ENCODE peak calls at places on chromosome 3, in four cellular contexts. X is trophoblast cell, L is WERI-Rb-1, K is neural progenitor cell. M is an unnamed sample. For H3K27me3, the result is how much of the 10 kb centered on the place peaks cover.

GRCh38 chr3:31196881-31197364 is 302.5 kb upstream of the GADL1 start:
- DNase-seq in X (peak), L (no peak), K (no peak), M (peak)

GRCh38 chr3:62892045-62892444 is 16.8 kb upstream of the CADPS start:
- DNase-seq in X (no peak), L (no peak), K (no peak), M (no peak)

GRCh38 chr3:150545419-150546225 is 674 bp downstream of the SERP1 start:
- DNase-seq in K (peak), X (peak), L (no peak), M (peak)

GRCh38 chr3:79074558-79074957 is 693.2 kb downstream of the ROBO1 start:
- DNase-seq in L (no peak), K (no peak), X (no peak), M (no peak)

GRCh38 chr3:163468531-163469335 is 1609.6 kb downstream of the SI start:
- DNase-seq in L (no peak), K (no peak), X (no peak), M (no peak)

GRCh38 chr3:9703736-9704342 is at the start of gene CPNE9:
- DNase-seq in X (peak), K (peak), L (peak), M (peak)

GRCh38 chr3:194587438-194587931 is 45.7 kb downstream of the TMEM44 start:
- DNase-seq in L (no peak), K (no peak), X (peak), M (no peak)

GRCh38 chr3:127336086-127336485 is 48.2 kb upstream of the PRR20G start:
- DNase-seq in L (no peak), K (no peak), X (no peak), M (no peak)

GRCh38 chr3:188133646-188134045 is 20.3 kb upstream of the LPP start:
- DNase-seq in K (no peak), X (no peak), L (no peak), M (no peak)

GRCh38 chr3:36648241-36649034 is 115.9 kb downstream of the DCLK3 start:
- DNase-seq in K (no peak), L (no peak), X (peak), M (no peak)

GRCh38 chr3:150922611-150923010 is 17.4 kb upstream of the MINDY4B start:
- DNase-seq in K (peak), X (peak), L (no peak), M (peak)

GRCh38 chr3:155442066-155442465 is 148.6 kb upstream of the STRIT1 start:
- DNase-seq in K (no peak), L (no peak), X (no peak), M (no peak)

GRCh38 chr3:193681631-193682030 is 88.6 kb downstream of the OPA1 start:
- DNase-seq in K (no peak), L (no peak), X (no peak), M (no peak)

GRCh38 chr3:184428561-184429175 is 48.8 kb downstream of the CHRD start:
- DNase-seq in K (no peak), X (peak), L (no peak), M (no peak)

GRCh38 chr3:23203651-23204111 is 554 bp downstream of the UBE2E2 start:
- DNase-seq in L (peak), X (peak), K (peak), M (peak)

GRCh38 chr3:185763347-185764010 is 61.4 kb downstream of the IGF2BP2 start:
- DNase-seq in X (peak), K (no peak), L (no peak), M (no peak)

GRCh38 chr3:124467980-124468902 is 262.0 kb upstream of the UMPS start:
- DNase-seq in X (peak), L (peak), K (peak), M (peak)

GRCh38 chr3:126530171-126531050 is 6.5 kb downstream of the CHST13 start:
- DNase-seq in L (no peak), K (no peak), X (no peak), M (peak)

GRCh38 chr3:194296448-194296831 is 54.7 kb downstream of the CPN2 start:
- DNase-seq in X (peak), K (peak), L (no peak), M (peak)

GRCh38 chr3:54999801-55000200 is 71.9 kb upstream of the LRTM1 start:
- DNase-seq in X (peak), K (no peak), L (peak), M (no peak)

GRCh38 chr3:50139718-50140423 is 15.3 kb upstream of the SEMA3F start:
- DNase-seq in X (no peak), L (no peak), K (no peak), M (no peak)

GRCh38 chr3:120625199-120625598 is 29.1 kb downstream of the NDUFB4 start:
- DNase-seq in L (no peak), X (no peak), K (no peak), M (no peak)

GRCh38 chr3:96012941-96013340 is 801.5 kb upstream of the EPHA6 start:
- DNase-seq in L (no peak), K (no peak), X (no peak), M (no peak)

GRCh38 chr3:46690798-46691197 is 2.7 kb downstream of the ALS2CL start:
- DNase-seq in L (no peak), X (peak), K (no peak), M (no peak)

GRCh38 chr3:127275287-127275781 is 12.5 kb downstream of the PRR20G start:
- DNase-seq in X (peak), K (no peak), L (no peak), M (no peak)

GRCh38 chr3:167872941-167873340 is 137.4 kb downstream of the SERPINI1 start:
- DNase-seq in L (no peak), K (no peak), X (no peak), M (no peak)

GRCh38 chr3:120077726-120078125 is 16.5 kb downstream of the GSK3B start:
- DNase-seq in K (no peak), X (no peak), L (no peak), M (no peak)

GRCh38 chr3:83477563-83477962 is 1481.2 kb upstream of the CADM2 start:
- DNase-seq in L (no peak), K (no peak), X (no peak), M (no peak)

DNA sequence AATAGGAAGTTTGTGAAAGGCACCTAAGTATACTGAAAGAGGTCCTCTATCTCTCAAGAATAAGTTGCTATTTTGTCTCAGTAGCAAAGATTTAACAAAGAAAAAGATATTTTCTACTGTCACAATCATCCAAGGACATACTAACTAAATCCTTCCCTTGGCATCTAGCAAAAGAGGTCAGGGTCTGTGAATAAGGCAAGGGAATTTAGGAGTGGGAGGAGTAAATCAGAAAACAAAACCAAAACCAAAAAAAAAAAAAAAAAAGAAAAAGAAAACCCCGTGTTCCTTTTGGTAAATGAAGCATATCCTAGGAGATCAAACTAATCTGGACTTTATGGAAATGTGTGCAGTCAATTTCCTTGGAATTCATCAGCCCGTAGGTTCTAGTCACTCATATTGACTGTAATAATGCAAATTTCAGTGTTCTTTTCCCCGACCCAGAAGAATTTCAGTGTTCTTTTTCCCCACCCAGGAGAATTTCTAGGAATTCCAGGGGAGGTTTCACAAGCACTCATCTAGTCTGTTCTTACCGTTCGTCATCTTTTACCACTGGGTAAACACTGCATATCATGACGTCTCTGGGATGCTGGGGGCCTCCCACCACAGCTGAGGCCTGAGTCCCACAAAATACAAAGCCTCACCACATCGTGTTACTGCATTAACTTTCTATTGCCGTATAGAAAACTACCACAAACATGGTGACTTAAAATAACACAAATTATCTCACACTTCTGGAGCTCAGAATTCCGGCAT is 113.8 kb upstream of the CCDC54 start:
- DNase-seq in K (no peak), X (peak), L (no peak), M (no peak)
- H3K4me3 ChIP-seq in K (no peak), X (no peak), L (no peak), M (no peak)

DNA sequence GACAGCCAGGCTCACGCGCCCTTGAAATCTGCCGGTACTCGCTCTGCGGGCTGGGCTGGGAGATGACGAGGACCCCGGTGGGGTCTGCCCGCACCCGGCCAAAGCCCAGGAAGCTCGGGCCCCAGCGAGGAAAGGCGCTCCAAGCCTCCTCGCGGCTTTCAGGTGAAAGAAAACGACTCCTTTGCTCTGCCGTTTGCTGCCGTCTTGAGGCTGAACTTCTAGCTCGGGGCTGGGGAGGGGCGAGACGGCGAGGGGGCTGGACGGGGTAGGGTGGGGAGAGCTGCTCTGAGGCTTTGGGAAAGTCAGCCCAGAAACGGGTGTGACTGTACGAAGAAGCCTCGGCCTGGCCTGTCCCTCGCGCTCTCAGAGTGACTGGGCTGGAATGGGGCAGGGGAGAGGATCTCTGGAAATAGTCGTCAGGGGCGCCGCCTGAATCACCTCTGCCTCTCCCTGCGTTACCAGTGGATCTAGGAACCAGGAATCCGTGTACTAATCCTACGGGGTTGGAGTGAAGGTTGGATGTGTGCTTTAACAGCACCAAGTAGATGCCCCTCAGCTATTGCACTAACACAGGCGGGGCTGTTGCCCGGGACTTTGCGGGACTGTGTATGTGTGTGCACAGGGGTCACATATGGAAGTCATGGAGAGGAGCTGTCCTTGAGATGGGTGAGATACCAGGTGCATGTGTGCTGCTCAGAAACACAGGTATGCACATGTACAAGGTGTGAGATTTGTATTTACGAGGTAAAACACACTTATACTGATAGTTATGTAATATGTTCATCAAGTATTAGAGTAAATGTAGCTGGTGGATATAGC is 495 bp downstream of the FOXL2NB start:
- DNase-seq in X (no peak), K (peak), L (peak), M (no peak)
- H3K27me3 ChIP-seq in X (half or more), K (half or more), L (under half), M (half or more)

DNA sequence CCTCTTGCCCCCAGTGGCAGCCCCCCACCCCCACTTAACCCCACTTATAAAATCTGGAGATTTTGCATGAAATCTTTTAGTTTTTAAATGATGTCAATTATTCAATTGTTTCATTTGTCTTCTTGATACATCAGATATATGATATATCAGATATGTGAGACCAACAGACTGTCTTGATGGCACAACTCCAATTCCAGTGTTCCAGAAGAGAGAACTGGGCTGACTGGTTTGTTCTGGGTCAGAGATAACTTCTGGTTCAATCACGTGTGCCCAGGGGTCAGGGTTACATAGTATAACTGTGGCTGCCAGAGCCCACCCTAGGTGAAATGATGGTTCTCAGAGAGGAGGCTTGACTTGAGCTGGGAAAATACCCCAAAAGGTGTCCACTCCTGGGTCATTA is 32.4 kb upstream of the ATG7 start:
- DNase-seq in L (no peak), K (no peak), X (peak), M (no peak)
- H3K4me3 ChIP-seq in L (no peak), K (no peak), X (no peak), M (no peak)

DNA sequence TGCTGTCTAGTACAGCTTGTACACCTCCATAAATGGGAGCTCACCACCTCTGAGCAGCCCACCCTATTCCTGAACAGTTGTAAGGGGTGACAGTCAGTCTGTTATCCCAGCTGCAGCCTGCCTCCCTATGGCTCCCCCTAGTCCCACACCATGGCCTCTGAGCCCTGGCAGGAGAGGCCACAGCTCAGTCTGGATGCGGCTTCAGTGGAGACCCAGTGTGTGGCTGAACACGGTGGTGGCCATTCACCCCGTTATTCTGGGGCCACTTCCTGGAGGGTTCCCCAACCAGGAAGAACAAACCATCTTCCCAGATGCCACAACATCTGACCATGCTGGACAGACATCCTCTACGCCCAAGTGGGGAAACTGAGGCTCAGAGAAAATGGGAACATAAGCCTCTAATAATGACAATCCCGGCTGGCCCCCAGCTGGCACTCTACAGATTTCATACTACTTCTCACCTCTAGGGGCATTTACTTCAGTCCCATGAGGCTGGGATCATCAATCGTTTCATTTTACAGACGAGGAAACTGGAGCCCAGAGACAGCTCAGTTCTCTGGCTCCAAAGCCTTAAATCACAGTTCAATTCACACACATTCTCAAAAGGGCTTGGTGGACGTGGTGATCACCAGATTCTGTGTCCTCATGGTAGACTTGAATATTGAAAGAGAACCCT is 9.3 kb upstream of the GRIP2 start:
- DNase-seq in X (peak), K (no peak), L (no peak), M (peak)
- H3K27me3 ChIP-seq in X (under half), K (under half), L (under half), M (under half)

DNA sequence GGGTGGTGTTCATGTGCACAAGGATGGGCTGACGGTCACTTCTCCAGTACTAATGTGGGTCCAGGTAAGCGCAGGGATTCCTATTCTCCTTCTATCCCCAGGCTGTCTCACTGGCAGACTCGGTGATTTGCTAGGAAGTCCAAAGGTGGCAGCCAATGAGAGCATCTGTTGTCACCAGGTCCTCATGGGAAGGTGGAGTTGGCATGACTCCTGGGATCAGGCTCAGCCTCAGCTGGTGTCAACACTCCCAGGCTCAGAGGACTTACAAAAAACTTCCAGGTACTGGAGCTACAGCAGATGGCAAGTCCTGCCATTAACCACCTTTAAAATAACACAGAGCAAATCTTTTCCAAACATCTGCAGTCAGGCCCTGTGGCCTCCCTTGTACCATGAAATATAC is 13.8 kb downstream of the XYLB start:
- DNase-seq in K (no peak), L (no peak), X (no peak), M (no peak)
- H3K4me3 ChIP-seq in K (no peak), L (no peak), X (no peak), M (no peak)

GRCh38 chr3:129003578-129004112 is 2.5 kb downstream of the EFCC1 start:
- DNase-seq in L (peak), K (peak), X (peak), M (peak)
- H3K27me3 ChIP-seq in L (under half), K (half or more), X (under half), M (half or more)

GRCh38 chr3:132245547-132245946 is 71.7 kb upstream of the ACP3 start:
- DNase-seq in X (no peak), L (no peak), K (no peak), M (no peak)

GRCh38 chr3:132239587-132239986 is 77.6 kb upstream of the ACP3 start:
- DNase-seq in L (no peak), X (peak), K (no peak), M (no peak)

GRCh38 chr3:132246212-132246611 is 71.0 kb upstream of the ACP3 start:
- DNase-seq in K (no peak), L (no peak), X (no peak), M (no peak)

GRCh38 chr3:132242095-132242494 is 75.1 kb upstream of the ACP3 start:
- DNase-seq in X (no peak), L (no peak), K (no peak), M (no peak)

GRCh38 chr3:132242790-132243189 is 74.4 kb upstream of the ACP3 start:
- DNase-seq in K (no peak), X (no peak), L (no peak), M (no peak)
- H3K4me3 ChIP-seq in K (no peak), X (no peak), L (no peak), M (no peak)

GRCh38 chr3:13935494-13936094 is 55.7 kb upstream of the WNT7A start:
- DNase-seq in X (no peak), L (no peak), K (no peak), M (no peak)
- H3K27me3 ChIP-seq in X (under half), L (half or more), K (under half), M (under half)

DNA sequence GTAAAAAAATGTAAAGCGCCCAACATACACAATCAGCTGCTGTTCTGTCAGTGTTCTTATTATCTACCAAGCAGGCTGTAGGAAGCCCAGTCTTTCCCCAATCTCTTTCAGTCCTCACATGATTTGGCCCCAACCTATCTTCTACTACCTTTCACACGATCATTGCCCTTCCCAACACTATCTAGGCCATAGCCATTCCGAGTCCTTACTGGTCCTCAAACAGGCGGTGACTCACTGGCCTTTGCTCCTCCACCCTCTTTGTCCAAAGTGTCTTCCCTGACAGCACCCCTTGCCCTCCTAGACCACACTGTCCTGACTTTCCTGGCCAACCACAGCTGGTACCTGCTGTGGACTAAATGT is 881 bp upstream of the RFT1 start:
- DNase-seq in L (no peak), K (no peak), X (no peak), M (peak)
- H3K4me3 ChIP-seq in L (peak), K (peak), X (no peak), M (no peak)